ENCODE peak calls at places on chromosomes 3 and 15, in six cellular contexts. One of them, this sample, is unnamed.

GRCh38 chr3:13325092-13325491 is 95.0 kb downstream of the NUP210 start:
- DNase-seq in IMR-90: no peak
- DNase-seq in fibroblast of lung: no peak
- DNase-seq in HCT116: no peak
- DNase-seq in K562: no peak
- DNase-seq in astrocyte: no peak
- DNase-seq in this sample: no peak

GRCh38 chr15:45128971-45129639 is 574 bp downstream of the DUOXA1 start:
- DNase-seq in IMR-90: no peak
- DNase-seq in HCT116: no peak
- DNase-seq in K562: no peak
- DNase-seq in fibroblast of lung: no peak
- DNase-seq in astrocyte: no peak
- DNase-seq in this sample: peak; percentile 56

GRCh38 chr15:81378438-81378837 is 4.4 kb upstream of the TMC3 start:
- DNase-seq in K562: no peak
- DNase-seq in HCT116: no peak
- DNase-seq in IMR-90: no peak
- DNase-seq in fibroblast of lung: no peak
- DNase-seq in astrocyte: no peak
- DNase-seq in this sample: no peak

GRCh38 chr3:34957707-34958106 is 681.6 kb upstream of the ARPP21 start:
- DNase-seq in K562: no peak
- DNase-seq in astrocyte: peak; percentile 92
- DNase-seq in IMR-90: no peak
- DNase-seq in fibroblast of lung: peak; percentile 92
- DNase-seq in HCT116: no peak
- DNase-seq in this sample: no peak

GRCh38 chr15:66757521-66757920 is 55.5 kb downstream of the SMAD6 start:
- DNase-seq in K562: no peak
- DNase-seq in astrocyte: no peak
- DNase-seq in fibroblast of lung: no peak
- DNase-seq in IMR-90: no peak
- DNase-seq in HCT116: no peak
- DNase-seq in this sample: no peak

GRCh38 chr15:56411122-56411749 is 46.0 kb downstream of the TEX9 start:
- DNase-seq in fibroblast of lung: peak; percentile 3
- DNase-seq in astrocyte: no peak
- DNase-seq in K562: no peak
- DNase-seq in HCT116: no peak
- DNase-seq in IMR-90: peak; percentile 0
- DNase-seq in this sample: peak; percentile 9

GRCh38 chr3:177481329-177481728 is 284.0 kb upstream of the TBL1XR1 start:
- DNase-seq in fibroblast of lung: no peak
- DNase-seq in HCT116: no peak
- DNase-seq in K562: no peak
- DNase-seq in IMR-90: no peak
- DNase-seq in astrocyte: no peak
- DNase-seq in this sample: no peak

GRCh38 chr3:104437131-104437750 is 929.5 kb upstream of the ALCAM start:
- DNase-seq in IMR-90: peak; percentile 53
- DNase-seq in fibroblast of lung: peak; percentile 89
- DNase-seq in astrocyte: peak; percentile 87
- DNase-seq in HCT116: peak; percentile 38
- DNase-seq in K562: no peak
- DNase-seq in this sample: peak; percentile 72

GRCh38 chr3:124483915-124484470 is 246.3 kb upstream of the UMPS start:
- DNase-seq in IMR-90: peak; percentile 10
- DNase-seq in HCT116: no peak
- DNase-seq in astrocyte: no peak
- DNase-seq in fibroblast of lung: no peak
- DNase-seq in K562: no peak
- DNase-seq in this sample: no peak

GRCh38 chr3:169811606-169812123 is 1.0 kb upstream of the LRRIQ4 start:
- DNase-seq in astrocyte: peak; percentile 67
- DNase-seq in HCT116: no peak
- DNase-seq in IMR-90: peak; percentile 91
- DNase-seq in K562: no peak
- DNase-seq in fibroblast of lung: peak; percentile 76
- DNase-seq in this sample: peak; percentile 81

GRCh38 chr3:14336414-14337285 is 65.8 kb upstream of the SLC6A6 start:
- DNase-seq in IMR-90: no peak
- DNase-seq in fibroblast of lung: no peak
- DNase-seq in K562: no peak
- DNase-seq in HCT116: no peak
- DNase-seq in astrocyte: no peak
- DNase-seq in this sample: no peak

GRCh38 chr3:120678331-120678845 is 3.7 kb downstream of the HGD start:
- DNase-seq in HCT116: no peak
- DNase-seq in astrocyte: peak; percentile 71
- DNase-seq in IMR-90: peak; percentile 65
- DNase-seq in fibroblast of lung: peak; percentile 72
- DNase-seq in K562: no peak
- DNase-seq in this sample: peak; percentile 13

GRCh38 chr15:28086175-28086703 is 12.9 kb downstream of the OCA2 start:
- DNase-seq in K562: peak; percentile 63
- DNase-seq in HCT116: peak; percentile 26
- DNase-seq in astrocyte: peak; percentile 25
- DNase-seq in IMR-90: peak; percentile 46
- DNase-seq in fibroblast of lung: peak; percentile 37
- DNase-seq in this sample: peak; percentile 93

GRCh38 chr3:48110463-48110862 is 77.8 kb downstream of the CDC25A start:
- DNase-seq in K562: no peak
- DNase-seq in astrocyte: no peak
- DNase-seq in IMR-90: no peak
- DNase-seq in fibroblast of lung: no peak
- DNase-seq in HCT116: no peak
- DNase-seq in this sample: no peak

GRCh38 chr3:179882322-179882721 is 154.4 kb downstream of the PEX5L start:
- DNase-seq in IMR-90: no peak
- DNase-seq in HCT116: no peak
- DNase-seq in fibroblast of lung: peak; percentile 13
- DNase-seq in astrocyte: peak; percentile 8
- DNase-seq in K562: no peak
- DNase-seq in this sample: no peak

GRCh38 chr3:179330438-179330837 is 7.6 kb downstream of the ZNF639 start:
- DNase-seq in astrocyte: no peak
- DNase-seq in K562: no peak
- DNase-seq in IMR-90: peak; percentile 26
- DNase-seq in fibroblast of lung: no peak
- DNase-seq in HCT116: no peak
- DNase-seq in this sample: no peak

GRCh38 chr3:150419959-150420358 is 11.9 kb downstream of the TSC22D2 start:
- DNase-seq in K562: no peak
- DNase-seq in astrocyte: no peak
- DNase-seq in fibroblast of lung: no peak
- DNase-seq in IMR-90: no peak
- DNase-seq in HCT116: no peak
- DNase-seq in this sample: no peak

GRCh38 chr3:161014997-161015749 is 90.0 kb downstream of the B3GALNT1 start:
- DNase-seq in fibroblast of lung: no peak
- DNase-seq in HCT116: no peak
- DNase-seq in IMR-90: no peak
- DNase-seq in K562: no peak
- DNase-seq in astrocyte: no peak
- DNase-seq in this sample: no peak

GRCh38 chr3:136994772-136995516 is 37.2 kb downstream of the IL20RB start:
- DNase-seq in HCT116: no peak
- DNase-seq in IMR-90: peak; percentile 51
- DNase-seq in K562: no peak
- DNase-seq in astrocyte: peak; percentile 69
- DNase-seq in fibroblast of lung: peak; percentile 79
- DNase-seq in this sample: peak; percentile 79

GRCh38 chr15:66789029-66790025 is 87.3 kb downstream of the SMAD6 start:
- DNase-seq in astrocyte: peak; percentile 40
- DNase-seq in K562: peak; percentile 63
- DNase-seq in HCT116: no peak
- DNase-seq in IMR-90: peak; percentile 81
- DNase-seq in fibroblast of lung: peak; percentile 59
- DNase-seq in this sample: peak; percentile 91

GRCh38 chr3:125214738-125215137 is 2.2 kb upstream of the SLC12A8 start:
- DNase-seq in K562: no peak
- DNase-seq in astrocyte: no peak
- DNase-seq in IMR-90: no peak
- DNase-seq in fibroblast of lung: no peak
- DNase-seq in HCT116: no peak
- DNase-seq in this sample: no peak

GRCh38 chr3:53211704-53212702 is 43.8 kb downstream of the TKT start:
- DNase-seq in HCT116: no peak
- DNase-seq in fibroblast of lung: no peak
- DNase-seq in IMR-90: no peak
- DNase-seq in astrocyte: no peak
- DNase-seq in K562: no peak
- DNase-seq in this sample: no peak

GRCh38 chr15:43473885-43474284 is 19.1 kb downstream of the TP53BP1 start:
- DNase-seq in K562: no peak
- DNase-seq in IMR-90: no peak
- DNase-seq in fibroblast of lung: no peak
- DNase-seq in HCT116: no peak
- DNase-seq in astrocyte: no peak
- DNase-seq in this sample: no peak

GRCh38 chr3:72996121-72996472 is 514 bp upstream of the PPP4R2 start:
- DNase-seq in astrocyte: no peak
- DNase-seq in HCT116: no peak
- DNase-seq in fibroblast of lung: no peak
- DNase-seq in K562: no peak
- DNase-seq in IMR-90: no peak
- DNase-seq in this sample: no peak

GRCh38 chr3:171801738-171802600 is 8.3 kb downstream of the PLD1 start:
- DNase-seq in astrocyte: peak; percentile 94
- DNase-seq in fibroblast of lung: peak; percentile 93
- DNase-seq in HCT116: no peak
- DNase-seq in K562: no peak
- DNase-seq in IMR-90: peak; percentile 93
- DNase-seq in this sample: peak; percentile 70

GRCh38 chr3:133413166-133414020 is 13.5 kb downstream of the BFSP2 start:
- DNase-seq in HCT116: no peak
- DNase-seq in fibroblast of lung: no peak
- DNase-seq in K562: no peak
- DNase-seq in IMR-90: peak; percentile 58
- DNase-seq in astrocyte: no peak
- DNase-seq in this sample: no peak

GRCh38 chr3:8575364-8576104 is 69.1 kb downstream of the SSUH2 start:
- DNase-seq in fibroblast of lung: peak; percentile 63
- DNase-seq in HCT116: no peak
- DNase-seq in K562: no peak
- DNase-seq in IMR-90: peak; percentile 51
- DNase-seq in astrocyte: peak; percentile 49
- DNase-seq in this sample: peak; percentile 62

GRCh38 chr3:141228385-141228784 is 3.2 kb upstream of the PXYLP1 start:
- DNase-seq in astrocyte: no peak
- DNase-seq in IMR-90: no peak
- DNase-seq in K562: no peak
- DNase-seq in HCT116: no peak
- DNase-seq in fibroblast of lung: no peak
- DNase-seq in this sample: no peak

GRCh38 chr3:58135712-58136543 is 74.8 kb downstream of the DNASE1L3 start:
- DNase-seq in K562: no peak
- DNase-seq in astrocyte: no peak
- DNase-seq in IMR-90: no peak
- DNase-seq in HCT116: no peak
- DNase-seq in fibroblast of lung: no peak
- DNase-seq in this sample: no peak

GRCh38 chr3:128487813-128488635 is 5.0 kb downstream of the GATA2 start:
- DNase-seq in K562: peak; percentile 83
- DNase-seq in IMR-90: peak; percentile 87
- DNase-seq in fibroblast of lung: peak; percentile 91
- DNase-seq in HCT116: peak; percentile 72
- DNase-seq in astrocyte: peak; percentile 82
- DNase-seq in this sample: peak; percentile 99

DNA sequence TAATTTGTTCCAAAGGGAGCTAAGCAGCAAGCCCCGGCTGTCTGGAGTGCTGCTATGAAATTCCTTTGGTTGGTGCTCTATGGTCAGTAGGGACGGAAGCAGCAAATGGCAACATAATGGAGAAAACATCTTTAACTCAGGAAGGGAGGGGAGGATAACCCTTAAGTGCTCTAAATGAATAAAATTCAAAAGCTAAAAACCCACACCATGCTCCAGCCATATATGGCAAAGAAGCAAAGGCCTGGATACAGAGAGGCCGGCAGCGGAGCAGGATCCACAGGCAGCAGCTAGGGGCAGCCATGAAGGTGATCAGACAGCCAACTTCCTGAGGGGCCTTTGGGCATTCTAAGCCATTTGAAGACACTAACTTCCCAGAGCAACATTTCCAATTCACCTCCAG is 38.9 kb downstream of the IL17RD start:
- DNase-seq in fibroblast of lung: no peak
- DNase-seq in HCT116: no peak
- DNase-seq in K562: no peak
- DNase-seq in IMR-90: no peak
- DNase-seq in astrocyte: no peak
- DNase-seq in this sample: no peak
- H2AFZ ChIP-seq in fibroblast of lung: no peak overlapping the region
- H2AFZ ChIP-seq in HCT116: no peak overlapping the region
- H2AFZ ChIP-seq in K562: no peak overlapping the region
- H2AFZ ChIP-seq in IMR-90: no peak overlapping the region
- H2AFZ ChIP-seq in astrocyte: no peak overlapping the region
- H2AFZ ChIP-seq in this sample: no peak overlapping the region

DNA sequence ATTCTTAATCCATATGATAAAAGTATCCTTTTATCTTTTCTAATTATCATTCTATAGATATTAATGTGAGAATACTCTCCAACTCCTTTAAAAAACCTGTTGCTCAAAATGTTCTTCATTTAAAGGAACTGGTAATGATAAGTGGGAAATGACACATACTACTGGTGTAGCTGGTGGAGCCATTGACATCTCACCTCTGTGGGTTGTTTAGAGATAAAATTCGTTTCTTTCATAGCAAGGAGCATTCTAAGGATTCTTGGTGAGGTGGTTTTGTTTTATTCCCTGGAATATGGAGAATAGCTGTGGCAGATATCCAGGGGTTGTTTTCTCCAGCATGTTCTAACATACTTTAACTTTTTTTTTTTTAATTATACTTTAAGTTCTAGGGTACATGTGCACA is 299.8 kb upstream of the THBS1 start:
- DNase-seq in fibroblast of lung: peak; percentile 98
- DNase-seq in IMR-90: peak; percentile 87
- DNase-seq in K562: no peak
- DNase-seq in astrocyte: peak; percentile 97
- DNase-seq in HCT116: no peak
- DNase-seq in this sample: no peak
- TF ChIP-seq CTCF in fibroblast of lung: no peak
- TF ChIP-seq CTCF in IMR-90: no peak
- TF ChIP-seq CTCF in K562: no peak
- TF ChIP-seq CTCF in astrocyte: no peak
- TF ChIP-seq CTCF in HCT116: no peak
- TF ChIP-seq CTCF in this sample: no peak

GRCh38 chr3:84601303-84601702 is 357.5 kb upstream of the CADM2 start:
- DNase-seq in K562: no peak
- DNase-seq in IMR-90: no peak
- DNase-seq in astrocyte: no peak
- DNase-seq in fibroblast of lung: no peak
- DNase-seq in HCT116: no peak
- DNase-seq in this sample: no peak

GRCh38 chr3:84600703-84601225 is 358.0 kb upstream of the CADM2 start:
- DNase-seq in IMR-90: no peak
- DNase-seq in fibroblast of lung: no peak
- DNase-seq in K562: no peak
- DNase-seq in HCT116: no peak
- DNase-seq in astrocyte: no peak
- DNase-seq in this sample: no peak
- H2AFZ ChIP-seq in IMR-90: no peak overlapping the region
- H2AFZ ChIP-seq in fibroblast of lung: no peak overlapping the region
- H2AFZ ChIP-seq in K562: no peak overlapping the region
- H2AFZ ChIP-seq in HCT116: no peak overlapping the region
- H2AFZ ChIP-seq in astrocyte: no peak overlapping the region
- H2AFZ ChIP-seq in this sample: no peak overlapping the region

GRCh38 chr15:76285241-76285825 is 25.9 kb downstream of the ETFA start:
- DNase-seq in astrocyte: no peak
- DNase-seq in fibroblast of lung: no peak
- DNase-seq in IMR-90: peak; percentile 1
- DNase-seq in HCT116: no peak
- DNase-seq in K562: peak; percentile 20
- DNase-seq in this sample: peak; percentile 43
- TF ChIP-seq CTCF in astrocyte: peak; percentile 46
- TF ChIP-seq CTCF in fibroblast of lung: peak; percentile 33
- TF ChIP-seq CTCF in IMR-90: peak; percentile 50
- TF ChIP-seq CTCF in HCT116: peak; percentile 62
- TF ChIP-seq CTCF in K562: peak; percentile 35
- TF ChIP-seq CTCF in this sample: peak; percentile 59

This sample was measured in osteoblast.